ENCODE peak calls at places on chromosomes 4 and X, in six cellular contexts. V is fibroblast of the aortic adventitia; N is CD8-positive, alpha-beta memory T cell; F is non-pigmented ciliary epithelial cell; D is amygdala; I is AG20443. E is an unnamed sample.

GRCh38 chr4:155666701-155667537 is at the start of gene GUCY1A1:
- DNase-seq in V (peak), N (no peak), F (no peak), D (no peak), I (peak), E (no peak)

GRCh38 chr4:153204247-153205027 is at the start of gene TRIM2:
- DNase-seq in V (peak), N (no peak), F (peak), D (peak), I (peak), E (peak)

GRCh38 chrX:7145454-7145853 is 2.1 kb upstream of the STS start:
- DNase-seq in V (no peak), N (no peak), F (no peak), D (no peak), I (no peak), E (no peak)

GRCh38 chr4:77196866-77197265 is 39.9 kb downstream of the CCNG2 start:
- DNase-seq in V (no peak), N (no peak), F (no peak), D (no peak), I (no peak), E (no peak)

GRCh38 chr4:173448919-173449641 is 50.2 kb upstream of the SCRG1 start:
- DNase-seq in V (no peak), N (no peak), F (no peak), D (no peak), I (no peak), E (no peak)

GRCh38 chr4:4323705-4324534 is 33.9 kb downstream of the ZBTB49 start:
- DNase-seq in V (peak), N (no peak), F (no peak), D (no peak), I (no peak), E (no peak)

GRCh38 chr4:165872443-165873297 is at the start of gene TLL1:
- DNase-seq in V (peak), N (no peak), F (no peak), D (no peak), I (peak), E (no peak)

GRCh38 chr4:21898101-21898500 is 50.5 kb downstream of the KCNIP4 start:
- DNase-seq in V (no peak), N (no peak), F (no peak), D (no peak), I (no peak), E (no peak)

GRCh38 chr4:151668687-151669402 is 92.0 kb downstream of the GATB start:
- DNase-seq in V (no peak), N (no peak), F (no peak), D (no peak), I (no peak), E (no peak)

GRCh38 chr4:66351761-66352160 is 681.5 kb upstream of the EPHA5 start:
- DNase-seq in V (peak), N (no peak), F (no peak), D (no peak), I (no peak), E (no peak)

GRCh38 chr4:1373892-1374705 is 27.1 kb downstream of the UVSSA start:
- DNase-seq in V (no peak), N (no peak), F (no peak), D (no peak), I (no peak), E (no peak)